ENCODE peak calls at places on chromosome 1, in five cellular contexts. T is AG09319; C is CD8-positive, alpha-beta T cell; L is fibroblast of lung; Q is nephron progenitor cell. M is an unnamed sample.

GRCh38 chr1:35644204-35644603 is 2.9 kb upstream of the PSMB2 start:
- DNase-seq in T (no peak), C (no peak), L (no peak), Q (no peak), M (no peak)

GRCh38 chr1:76939107-76939816 is 72.0 kb downstream of the ST6GALNAC5 start:
- DNase-seq in T (peak), C (no peak), L (peak), Q (no peak), M (no peak)

GRCh38 chr1:15489052-15489736 is 13.3 kb downstream of the CELA2B start:
- DNase-seq in T (no peak), C (no peak), L (no peak), Q (no peak), M (no peak)

GRCh38 chr1:47442844-47443529 is 5.1 kb downstream of the FOXD2 start:
- DNase-seq in T (no peak), C (no peak), L (no peak), Q (no peak), M (no peak)

GRCh38 chr1:39213511-39214002 is 9.1 kb downstream of the MACF1 start:
- DNase-seq in T (no peak), C (no peak), L (peak), Q (no peak), M (no peak)

GRCh38 chr1:190001187-190001586 is 476.5 kb downstream of the BRINP3 start:
- DNase-seq in T (no peak), C (no peak), L (peak), Q (no peak), M (no peak)

GRCh38 chr1:34250342-34250741 is 73.6 kb downstream of the C1orf94 start:
- DNase-seq in T (no peak), C (no peak), L (no peak), Q (no peak), M (no peak)

GRCh38 chr1:248805905-248806304 is 19.8 kb downstream of the SH3BP5L start:
- DNase-seq in T (no peak), C (no peak), L (no peak), Q (no peak), M (no peak)

GRCh38 chr1:94044290-94044790 is 76.6 kb downstream of the ABCA4 start:
- DNase-seq in T (no peak), C (no peak), L (no peak), Q (no peak), M (no peak)

GRCh38 chr1:179121159-179121938 is 39.5 kb downstream of the TOR3A start:
- DNase-seq in T (peak), C (no peak), L (peak), Q (no peak), M (no peak)
- TF ChIP-seq CTCF in T (peak), C (peak), L (peak), Q (peak), M (peak)

GRCh38 chr1:10337436-10337835 is 61.4 kb upstream of the PGD start:
- DNase-seq in T (no peak), C (no peak), L (no peak), Q (no peak), M (no peak)

GRCh38 chr1:10339815-10340214 is 59.0 kb upstream of the PGD start:
- DNase-seq in T (no peak), C (no peak), L (peak), Q (peak), M (no peak)

GRCh38 chr1:10339036-10339567 is 59.8 kb upstream of the PGD start:
- DNase-seq in T (no peak), C (no peak), L (no peak), Q (no peak), M (no peak)

GRCh38 chr1:10338611-10339010 is 60.3 kb upstream of the PGD start:
- DNase-seq in T (no peak), C (no peak), L (no peak), Q (no peak), M (no peak)

GRCh38 chr1:10338047-10338446 is 60.8 kb upstream of the PGD start:
- DNase-seq in T (peak), C (no peak), L (peak), Q (peak), M (peak)
- TF ChIP-seq CTCF in T (peak), C (peak), L (peak), Q (peak), M (peak)

GRCh38 chr1:161374373-161374772 is 6.7 kb upstream of the CFAP126 start:
- DNase-seq in T (no peak), C (no peak), L (no peak), Q (no peak), M (no peak)
- TF ChIP-seq CTCF in T (no peak), C (no peak), L (no peak), Q (no peak), M (no peak)

DNA sequence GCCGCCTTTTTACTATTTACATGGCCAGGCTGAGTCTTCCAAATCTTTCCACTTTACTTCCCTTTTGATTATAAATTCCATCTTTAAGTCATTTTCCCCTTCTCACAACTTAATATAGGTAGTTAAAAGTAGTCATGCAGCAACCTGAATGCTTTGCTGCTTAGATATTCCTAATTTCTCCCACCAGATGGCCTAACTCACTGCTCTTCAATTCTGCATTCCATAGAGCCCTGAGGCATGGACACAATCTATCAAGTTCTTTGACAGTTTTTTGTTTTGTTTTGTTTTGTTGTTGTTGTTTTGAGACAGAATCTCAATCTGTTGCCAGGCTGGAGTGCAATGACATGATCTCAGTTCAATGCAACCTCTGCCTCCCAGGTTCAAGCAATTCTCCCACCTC is 21.7 kb upstream of the FAAH start:
- DNase-seq in T (no peak), C (no peak), L (no peak), Q (no peak), M (no peak)
- TF ChIP-seq CTCF in T (no peak), C (no peak), L (no peak), Q (no peak), M (no peak)

DNA sequence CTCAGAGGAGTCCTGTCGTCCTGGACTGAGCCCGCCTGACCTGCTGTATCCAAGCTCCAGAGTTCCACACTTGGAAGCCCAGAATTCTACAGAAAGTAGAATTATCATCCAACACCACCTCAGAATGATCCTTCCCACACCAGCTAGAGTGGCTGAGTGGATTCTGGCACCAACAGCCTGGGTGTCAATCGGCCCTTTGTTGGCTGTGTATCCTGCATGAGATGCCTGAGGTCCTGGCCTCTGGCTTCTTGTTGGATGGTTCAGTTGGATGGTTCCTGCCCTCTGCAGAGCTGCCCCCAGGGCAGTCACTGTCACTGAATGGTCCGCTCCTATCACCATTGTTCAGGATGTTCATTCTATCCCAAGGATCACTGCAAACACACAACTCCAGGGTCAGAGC is 49.8 kb downstream of the PGBD5 start:
- DNase-seq in T (no peak), C (no peak), L (no peak), Q (no peak), M (no peak)
- TF ChIP-seq CTCF in T (no peak), C (no peak), L (no peak), Q (no peak), M (no peak)

DNA sequence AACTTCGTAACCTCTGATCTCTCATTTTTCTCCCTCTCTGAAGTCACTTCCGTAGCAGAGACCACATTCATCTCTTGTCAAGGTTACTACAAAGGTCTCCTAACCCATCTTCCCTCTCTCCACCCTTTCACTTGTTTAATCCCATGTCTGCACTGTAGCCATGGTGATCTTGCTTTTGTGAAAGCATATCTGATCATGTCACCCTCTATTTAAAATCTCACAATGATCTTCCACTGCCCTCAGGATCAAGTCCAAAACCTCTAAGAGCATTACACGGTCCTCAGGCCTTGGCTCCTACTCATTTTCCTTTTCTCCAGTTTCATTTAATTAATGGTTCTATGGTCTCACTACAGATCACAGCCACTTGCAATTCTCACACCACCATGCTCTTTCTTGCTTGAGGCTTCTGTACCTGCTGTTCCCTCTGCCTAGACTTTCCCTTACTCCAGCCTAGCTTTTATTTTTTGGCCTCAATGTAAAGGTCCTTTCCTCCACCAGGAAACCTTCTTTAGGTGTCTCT is 12.1 kb downstream of the ARHGEF11 start:
- DNase-seq in T (no peak), C (no peak), L (no peak), Q (no peak), M (no peak)
- TF ChIP-seq CTCF in T (no peak), C (no peak), L (no peak), Q (no peak), M (no peak)